ENCODE peak calls at places on chromosome 15, in four cellular contexts. One of them, this sample, is unnamed. For H3K27me3, the result is how much of the 10 kb centered on the place peaks cover.

GRCh38 chr15:39613271-39613670 is 32.4 kb downstream of the THBS1 start:
- DNase-seq in lower lobe of right lung: no peak
- DNase-seq in PC-3: peak
- DNase-seq in colonic mucosa: no peak
- DNase-seq in this sample: no peak

GRCh38 chr15:55587321-55588069 is 650 bp downstream of the PYGO1 start:
- DNase-seq in lower lobe of right lung: peak
- DNase-seq in PC-3: peak
- DNase-seq in colonic mucosa: peak
- DNase-seq in this sample: no peak

GRCh38 chr15:45425135-45425534 is 46.8 kb upstream of the GATM start:
- DNase-seq in lower lobe of right lung: no peak
- DNase-seq in PC-3: peak
- DNase-seq in colonic mucosa: no peak
- DNase-seq in this sample: no peak

GRCh38 chr15:25176616-25176923 is 221.8 kb downstream of the SNRPN start:
- DNase-seq in lower lobe of right lung: no peak
- DNase-seq in PC-3: no peak
- DNase-seq in colonic mucosa: no peak
- DNase-seq in this sample: no peak

GRCh38 chr15:80405970-80406369 is 1.8 kb downstream of the ARNT2 start:
- DNase-seq in lower lobe of right lung: no peak
- DNase-seq in PC-3: no peak
- DNase-seq in colonic mucosa: no peak
- DNase-seq in this sample: no peak

GRCh38 chr15:37359495-37360290 is 259.3 kb upstream of the MEIS2 start:
- DNase-seq in lower lobe of right lung: no peak
- DNase-seq in PC-3: no peak
- DNase-seq in colonic mucosa: no peak
- DNase-seq in this sample: no peak

GRCh38 chr15:33834892-33835730 is 133.2 kb upstream of the CHRM5 start:
- DNase-seq in lower lobe of right lung: no peak
- DNase-seq in PC-3: no peak
- DNase-seq in colonic mucosa: no peak
- DNase-seq in this sample: no peak

GRCh38 chr15:77591960-77592613 is 40.6 kb downstream of the LINGO1 start:
- DNase-seq in lower lobe of right lung: no peak
- DNase-seq in PC-3: no peak
- DNase-seq in colonic mucosa: no peak
- DNase-seq in this sample: no peak

GRCh38 chr15:50879016-50879415 is 29.5 kb upstream of the AP4E1 start:
- DNase-seq in lower lobe of right lung: no peak
- DNase-seq in PC-3: no peak
- DNase-seq in colonic mucosa: no peak
- DNase-seq in this sample: no peak

GRCh38 chr15:63494406-63494805 is 10.0 kb upstream of the USP3 start:
- DNase-seq in lower lobe of right lung: no peak
- DNase-seq in PC-3: no peak
- DNase-seq in colonic mucosa: no peak
- DNase-seq in this sample: no peak

GRCh38 chr15:100350434-100351226 is 8.9 kb upstream of the ADAMTS17 start:
- DNase-seq in lower lobe of right lung: no peak
- DNase-seq in PC-3: peak
- DNase-seq in colonic mucosa: peak
- DNase-seq in this sample: no peak

DNA sequence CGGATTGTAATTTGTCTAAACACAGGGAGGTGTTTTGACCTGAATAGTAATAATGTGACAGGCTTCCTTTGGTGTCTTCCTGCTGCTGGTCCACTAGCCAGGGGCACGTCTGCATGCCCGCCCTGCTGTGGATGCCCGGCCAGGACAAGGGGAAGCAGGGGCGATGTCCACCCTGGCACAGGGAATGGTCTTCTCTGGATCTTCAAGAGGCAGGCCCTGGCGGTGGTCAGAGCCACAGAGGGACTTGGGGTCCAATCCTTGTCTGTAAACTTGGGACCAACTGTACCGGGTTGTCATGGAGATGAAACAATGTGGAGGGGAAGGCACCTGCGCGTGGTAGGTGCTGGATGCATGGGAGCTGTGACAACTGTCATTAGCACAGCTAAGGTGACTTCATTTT is 134.1 kb downstream of the RPLP1 start:
- DNase-seq in lower lobe of right lung: no peak
- DNase-seq in PC-3: no peak
- DNase-seq in colonic mucosa: no peak
- DNase-seq in this sample: no peak
- H3K4me3 ChIP-seq in lower lobe of right lung: no peak
- H3K4me3 ChIP-seq in PC-3: no peak
- H3K4me3 ChIP-seq in colonic mucosa: no peak
- H3K4me3 ChIP-seq in this sample: no peak

GRCh38 chr15:79194386-79194785 is 88.1 kb upstream of the ANKRD34C start:
- DNase-seq in lower lobe of right lung: no peak
- DNase-seq in PC-3: no peak
- DNase-seq in colonic mucosa: no peak
- DNase-seq in this sample: no peak
- H3K27me3 ChIP-seq in lower lobe of right lung: under half
- H3K27me3 ChIP-seq in PC-3: under half
- H3K27me3 ChIP-seq in colonic mucosa: under half
- H3K27me3 ChIP-seq in this sample: under half

GRCh38 chr15:85276508-85276907 is 103.9 kb upstream of the AKAP13 start:
- DNase-seq in lower lobe of right lung: no peak
- DNase-seq in PC-3: peak
- DNase-seq in colonic mucosa: no peak
- DNase-seq in this sample: no peak
- H3K4me3 ChIP-seq in lower lobe of right lung: no peak
- H3K4me3 ChIP-seq in PC-3: no peak
- H3K4me3 ChIP-seq in colonic mucosa: no peak
- H3K4me3 ChIP-seq in this sample: no peak

DNA sequence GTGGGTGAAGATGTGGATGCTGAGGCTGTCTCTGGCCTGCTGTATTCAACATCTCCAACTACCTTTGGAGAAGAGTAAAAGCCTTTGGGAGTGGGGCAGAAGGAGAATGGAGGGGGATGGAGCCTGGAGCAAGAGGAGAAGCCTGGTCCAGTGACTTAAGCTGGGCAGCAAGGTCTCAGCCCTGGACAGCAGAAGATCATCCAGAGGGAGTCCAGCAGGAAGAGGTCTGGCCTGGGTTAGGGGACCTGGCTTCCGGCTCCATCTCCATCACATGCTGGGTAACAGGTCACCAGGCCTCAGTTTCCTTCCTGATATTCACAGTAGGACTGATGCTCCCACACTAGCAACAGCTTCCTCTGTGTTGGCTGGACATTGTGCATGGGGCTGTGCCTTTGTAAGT is 3.8 kb upstream of the ISL2 start:
- DNase-seq in lower lobe of right lung: no peak
- DNase-seq in PC-3: no peak
- DNase-seq in colonic mucosa: no peak
- DNase-seq in this sample: no peak
- H3K27me3 ChIP-seq in lower lobe of right lung: half or more
- H3K27me3 ChIP-seq in PC-3: under half
- H3K27me3 ChIP-seq in colonic mucosa: under half
- H3K27me3 ChIP-seq in this sample: under half

GRCh38 chr15:29675791-29676301 is 146.4 kb downstream of the TJP1 start:
- DNase-seq in lower lobe of right lung: no peak
- DNase-seq in PC-3: no peak
- DNase-seq in colonic mucosa: no peak
- DNase-seq in this sample: no peak
- H3K4me3 ChIP-seq in lower lobe of right lung: peak
- H3K4me3 ChIP-seq in PC-3: no peak
- H3K4me3 ChIP-seq in colonic mucosa: peak
- H3K4me3 ChIP-seq in this sample: no peak

DNA sequence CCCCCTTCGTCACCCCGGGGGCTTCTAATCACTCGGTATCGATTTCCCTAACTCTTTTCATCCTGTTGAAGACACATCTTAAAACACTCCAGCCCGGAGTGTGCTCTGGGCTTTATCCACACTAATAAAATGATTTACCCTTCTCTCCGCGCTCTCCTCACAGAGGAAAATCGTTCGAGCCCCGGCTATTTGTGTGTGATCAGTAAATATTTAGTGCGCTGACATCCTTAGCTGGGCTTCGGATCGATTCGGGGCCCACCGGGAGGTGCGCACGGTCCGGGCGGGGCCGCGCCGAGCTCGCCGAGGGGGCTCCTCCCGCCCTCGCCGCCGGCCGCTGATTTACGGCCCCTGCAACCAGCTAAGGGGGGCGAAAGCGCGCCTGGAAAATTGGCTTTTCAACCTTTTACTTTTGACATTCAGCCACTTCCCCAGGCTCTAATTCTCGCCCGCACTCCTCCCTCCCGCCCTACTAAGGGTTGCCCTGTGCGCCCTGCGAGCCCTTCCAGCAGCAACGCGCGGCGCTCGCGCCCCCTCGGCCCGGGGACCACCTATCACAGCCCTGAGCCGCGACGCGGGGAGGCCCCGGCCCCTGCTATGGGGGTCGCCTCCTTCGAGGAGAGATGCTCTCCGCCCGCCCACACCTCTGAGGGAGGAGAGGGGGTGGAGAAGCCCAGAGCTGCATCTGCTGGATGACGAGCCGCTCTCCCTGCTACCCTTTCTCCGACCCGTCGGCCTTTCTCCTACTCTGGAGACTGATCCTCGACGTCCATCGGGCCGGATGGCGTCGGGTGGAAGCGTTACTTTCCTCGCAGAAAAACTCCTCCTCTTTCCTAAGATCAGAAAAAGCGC is 7.9 kb upstream of the NR2F2 start:
- DNase-seq in lower lobe of right lung: peak
- DNase-seq in PC-3: peak
- DNase-seq in colonic mucosa: peak
- DNase-seq in this sample: no peak
- H3K27me3 ChIP-seq in lower lobe of right lung: under half
- H3K27me3 ChIP-seq in PC-3: under half
- H3K27me3 ChIP-seq in colonic mucosa: half or more
- H3K27me3 ChIP-seq in this sample: under half

GRCh38 chr15:75095594-75095993 is 72.2 kb downstream of the PPCDC start:
- DNase-seq in lower lobe of right lung: no peak
- DNase-seq in PC-3: no peak
- DNase-seq in colonic mucosa: no peak
- DNase-seq in this sample: no peak

GRCh38 chr15:75091814-75092213 is 68.4 kb downstream of the PPCDC start:
- DNase-seq in lower lobe of right lung: no peak
- DNase-seq in PC-3: no peak
- DNase-seq in colonic mucosa: no peak
- DNase-seq in this sample: no peak

GRCh38 chr15:75089781-75090734 is 66.7 kb downstream of the PPCDC start:
- DNase-seq in lower lobe of right lung: peak
- DNase-seq in PC-3: peak
- DNase-seq in colonic mucosa: no peak
- DNase-seq in this sample: no peak
- H3K4me3 ChIP-seq in lower lobe of right lung: no peak
- H3K4me3 ChIP-seq in PC-3: no peak
- H3K4me3 ChIP-seq in colonic mucosa: no peak
- H3K4me3 ChIP-seq in this sample: no peak

GRCh38 chr15:89416339-89417183 is 79.8 kb downstream of the RHCG start:
- DNase-seq in lower lobe of right lung: peak
- DNase-seq in PC-3: peak
- DNase-seq in colonic mucosa: peak
- DNase-seq in this sample: no peak
- H3K27me3 ChIP-seq in lower lobe of right lung: half or more
- H3K27me3 ChIP-seq in PC-3: under half
- H3K27me3 ChIP-seq in colonic mucosa: under half
- H3K27me3 ChIP-seq in this sample: half or more

This sample was measured in BJ.